ENCODE peak calls at places on chromosomes 11 and 22, in eight cellular contexts. I is fibroblast of mammary gland; Q is caudate nucleus; S is posterior cingulate gyrus; Z is ACHN; T is CD8-positive, alpha-beta T cell; J is stimulated activated CD8-positive, alpha-beta memory T cell treated with anti-CD3 and anti-CD28 coated beads, Interleukin-15, amount 100 ng/mL, for 24 hours; O is activated T-cell treated with anti-CD3 and anti-CD28 coated beads for 1 hour. E is an unnamed sample.

GRCh38 chr22:41799486-41800347 is 762 bp upstream of the CCDC134 start:
- DNase-seq in I (no peak), Q (peak; percentile 28), S (peak; percentile 49), Z (no peak), T (no peak), J (peak; percentile 15), O (no peak), E (no peak)

GRCh38 chr11:129589190-129589589 is 213.5 kb downstream of the BARX2 start:
- DNase-seq in I (no peak), Q (no peak), S (no peak), Z (no peak), T (no peak), J (no peak), O (no peak), E (no peak)

GRCh38 chr22:21015051-21016006 is at the start of gene P2RX6:
- DNase-seq in I (peak; percentile 41), Q (no peak), S (no peak), Z (no peak), T (no peak), J (no peak), O (no peak), E (no peak)

GRCh38 chr22:24208012-24208749 is 26.9 kb downstream of the SUSD2 start:
- DNase-seq in I (peak; percentile 99), Q (no peak), S (no peak), Z (no peak), T (no peak), J (no peak), O (no peak), E (no peak)

GRCh38 chr11:61799665-61800284 is 7.1 kb downstream of the FEN1 start:
- DNase-seq in I (no peak), Q (no peak), S (no peak), Z (no peak), T (no peak), J (no peak), O (no peak), E (no peak)

GRCh38 chr22:43162412-43163150 is 11.2 kb downstream of the TSPO start:
- DNase-seq in I (no peak), Q (no peak), S (no peak), Z (no peak), T (no peak), J (no peak), O (no peak), E (no peak)

GRCh38 chr22:21972293-21972779 is 10.3 kb downstream of the TOP3B start:
- DNase-seq in I (peak; percentile 35), Q (no peak), S (peak; percentile 42), Z (peak; percentile 41), T (peak; percentile 65), J (no peak), O (peak; percentile 50), E (no peak)

GRCh38 chr22:26949193-26949592 is 291.8 kb downstream of the MIAT start:
- DNase-seq in I (peak; percentile 2), Q (no peak), S (no peak), Z (peak; percentile 62), T (no peak), J (no peak), O (no peak), E (no peak)

GRCh38 chr11:69227271-69227670 is 66.7 kb upstream of the MYEOV start:
- DNase-seq in I (no peak), Q (no peak), S (no peak), Z (no peak), T (peak; percentile 42), J (no peak), O (no peak), E (no peak)

GRCh38 chr22:36934153-36934939 is 20.9 kb downstream of the CSF2RB start:
- DNase-seq in I (no peak), Q (no peak), S (no peak), Z (no peak), T (no peak), J (no peak), O (no peak), E (no peak)

GRCh38 chr11:23278121-23278520 is 417.8 kb upstream of the CCDC179 start:
- DNase-seq in I (peak; percentile 81), Q (no peak), S (no peak), Z (no peak), T (no peak), J (no peak), O (no peak), E (no peak)

GRCh38 chr11:120061761-120062560 is 76.0 kb downstream of the TRIM29 start:
- DNase-seq in I (no peak), Q (no peak), S (peak; percentile 62), Z (no peak), T (no peak), J (no peak), O (no peak), E (no peak)

GRCh38 chr22:50705219-50705691 is 32.6 kb downstream of the SHANK3 start:
- DNase-seq in I (peak; percentile 32), Q (peak; percentile 70), S (no peak), Z (no peak), T (no peak), J (no peak), O (no peak), E (no peak)